ENCODE peak calls at places on chromosome 19, in four cellular contexts. D is K562, B is IMR-90, Q is GM12878. A is an unnamed sample.

GRCh38 chr19:1252818-1253513 is 4.6 kb downstream of the MIDN start:
- DNase-seq in B (peak), D (peak), Q (no peak), A (peak)

GRCh38 chr19:2376784-2377519 is 16.9 kb downstream of the TMPRSS9 start:
- DNase-seq in Q (no peak), D (no peak), B (no peak), A (no peak)

GRCh38 chr19:13861392-13861713 is 15.6 kb upstream of the NANOS3 start:
- DNase-seq in Q (no peak), D (no peak), B (no peak), A (no peak)

GRCh38 chr19:51364200-51365106 is 1.7 kb downstream of the ETFB start:
- DNase-seq in Q (no peak), D (no peak), B (no peak), A (peak)

GRCh38 chr19:44753932-44754742 is 5.6 kb downstream of the BCL3 start:
- DNase-seq in B (peak), D (peak), Q (no peak), A (peak)

GRCh38 chr19:33685541-33685940 is 63.8 kb downstream of the CHST8 start:
- DNase-seq in B (no peak), D (no peak), Q (no peak), A (no peak)

GRCh38 chr19:7386769-7387168 is 38.0 kb downstream of the ARHGEF18 start:
- DNase-seq in B (no peak), Q (no peak), D (no peak), A (no peak)

GRCh38 chr19:39532233-39533002 is at the start of gene EID2B:
- DNase-seq in B (peak), Q (peak), D (peak), A (peak)

GRCh38 chr19:7542556-7543348 is 7.2 kb downstream of the PNPLA6 start:
- DNase-seq in B (no peak), Q (no peak), D (no peak), A (no peak)

GRCh38 chr19:23262892-23263291 is 12.7 kb upstream of the ZNF724 start:
- DNase-seq in B (no peak), D (no peak), Q (no peak), A (no peak)

GRCh38 chr19:10230155-10230903 is 802 bp downstream of the S1PR2 start:
- DNase-seq in Q (no peak), B (peak), D (no peak), A (no peak)

GRCh38 chr19:42553292-42554045 is 25.2 kb upstream of the CEACAM1 start:
- DNase-seq in D (no peak), Q (no peak), B (peak), A (no peak)

GRCh38 chr19:52442179-52442578 is 11.2 kb upstream of the ZNF578 start:
- DNase-seq in Q (no peak), D (no peak), B (no peak), A (no peak)

GRCh38 chr19:3061214-3062161 is 807 bp downstream of the TLE5 start:
- DNase-seq in Q (no peak), D (peak), B (peak), A (no peak)

GRCh38 chr19:40200352-40201099 is 9.3 kb downstream of the MAP3K10 start:
- DNase-seq in Q (no peak), B (no peak), D (no peak), A (no peak)

GRCh38 chr19:15790096-15790495 is 2.6 kb downstream of the OR10H5 start:
- DNase-seq in B (no peak), Q (no peak), D (no peak), A (peak)

GRCh38 chr19:46755077-46755852 is 9.0 kb upstream of the STRN4 start:
- DNase-seq in B (peak), D (no peak), Q (no peak), A (no peak)

GRCh38 chr19:3867971-3868769 is 668 bp downstream of the ZFR2 start:
- DNase-seq in Q (no peak), D (no peak), B (no peak), A (no peak)

GRCh38 chr19:52673014-52673413 is 34.9 kb upstream of the ZNF83 start:
- DNase-seq in B (peak), Q (no peak), D (no peak), A (no peak)

GRCh38 chr19:2329162-2329505 is 650 bp downstream of the SPPL2B start:
- DNase-seq in B (no peak), Q (no peak), D (no peak), A (no peak)

GRCh38 chr19:41449079-41449864 is 6.3 kb downstream of the ERICH4 start:
- DNase-seq in D (peak), Q (no peak), B (peak), A (peak)

GRCh38 chr19:49301165-49301865 is 23.7 kb downstream of the SLC6A16 start:
- DNase-seq in Q (peak), B (peak), D (peak), A (peak)

GRCh38 chr19:49301866-49302252 is 23.1 kb downstream of the SLC6A16 start:
- DNase-seq in Q (no peak), D (no peak), B (no peak), A (no peak)

GRCh38 chr19:49295208-49295880 is 29.6 kb downstream of the SLC6A16 start:
- DNase-seq in Q (no peak), D (no peak), B (no peak), A (no peak)

GRCh38 chr19:49294401-49294800 is 30.6 kb downstream of the SLC6A16 start:
- DNase-seq in D (no peak), Q (no peak), B (no peak), A (no peak)

DNA sequence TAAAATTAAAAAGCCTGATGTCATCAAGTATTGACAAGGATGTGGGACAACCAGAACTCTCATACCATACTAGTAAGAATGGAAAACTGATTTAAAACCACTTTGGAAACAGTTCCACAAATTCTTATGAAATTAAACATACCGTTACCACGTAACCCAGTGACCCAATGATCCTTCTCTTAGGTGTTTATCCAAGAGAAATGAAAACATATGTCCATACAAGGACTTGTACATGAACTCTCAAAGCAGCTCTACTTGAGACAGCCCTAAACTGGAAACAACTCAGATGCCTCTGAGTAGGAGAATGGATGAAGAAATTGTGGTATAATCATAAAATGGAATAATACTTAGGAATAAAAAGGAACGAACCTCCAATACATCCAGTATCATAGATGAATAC is 27.6 kb downstream of the SLC6A16 start:
- DNase-seq in Q (no peak), D (no peak), B (peak), A (no peak)
- TF ChIP-seq RCOR1 in Q (no peak), D (no peak), B (no peak), A (no peak)

GRCh38 chr19:18867199-18867598 is 28.8 kb downstream of the CERS1 start:
- DNase-seq in Q (no peak), B (no peak), D (no peak), A (no peak)

GRCh38 chr19:18869231-18869575 is 26.8 kb downstream of the CERS1 start:
- DNase-seq in B (no peak), Q (no peak), D (no peak), A (no peak)

GRCh38 chr19:18869781-18870530 is 26.0 kb downstream of the CERS1 start:
- DNase-seq in Q (no peak), B (no peak), D (no peak), A (no peak)

GRCh38 chr19:18867751-18868150 is 28.2 kb downstream of the CERS1 start:
- DNase-seq in B (no peak), D (no peak), Q (no peak), A (no peak)

GRCh38 chr19:18868380-18869230 is 27.4 kb downstream of the CERS1 start:
- DNase-seq in B (no peak), D (no peak), Q (no peak), A (no peak)
- TF ChIP-seq ELK1 in B (no peak), D (no peak), Q (no peak), A (no peak)

DNA sequence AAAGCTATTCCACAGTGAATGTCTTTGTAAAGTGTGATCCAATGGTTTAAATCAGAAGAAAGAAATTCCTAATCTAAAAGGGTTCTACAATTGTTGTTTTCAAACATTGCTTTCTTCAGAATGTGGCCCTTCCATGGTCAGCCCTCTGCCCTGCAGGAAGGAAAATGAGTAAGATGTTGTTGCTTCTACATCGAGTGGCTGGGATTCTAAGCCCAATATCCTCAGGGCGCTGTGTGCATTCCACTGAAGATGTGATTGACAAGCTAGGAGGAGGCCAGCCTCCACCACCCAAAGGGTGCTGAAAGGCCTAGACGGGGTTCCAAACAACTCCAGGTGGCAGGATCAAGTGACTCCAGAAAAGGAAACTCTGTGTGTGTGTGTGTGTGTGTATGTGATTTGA is 316.9 kb upstream of the TSHZ3 start:
- DNase-seq in B (no peak), Q (no peak), D (no peak), A (no peak)
- TF ChIP-seq RCOR1 in B (no peak), Q (no peak), D (no peak), A (no peak)

GRCh38 chr19:17020823-17021222 is 5.8 kb downstream of the CPAMD8 start:
- DNase-seq in B (no peak), Q (no peak), D (peak), A (peak)
- TF ChIP-seq ELK1 in B (no peak), Q (no peak), D (no peak), A (no peak)

DNA sequence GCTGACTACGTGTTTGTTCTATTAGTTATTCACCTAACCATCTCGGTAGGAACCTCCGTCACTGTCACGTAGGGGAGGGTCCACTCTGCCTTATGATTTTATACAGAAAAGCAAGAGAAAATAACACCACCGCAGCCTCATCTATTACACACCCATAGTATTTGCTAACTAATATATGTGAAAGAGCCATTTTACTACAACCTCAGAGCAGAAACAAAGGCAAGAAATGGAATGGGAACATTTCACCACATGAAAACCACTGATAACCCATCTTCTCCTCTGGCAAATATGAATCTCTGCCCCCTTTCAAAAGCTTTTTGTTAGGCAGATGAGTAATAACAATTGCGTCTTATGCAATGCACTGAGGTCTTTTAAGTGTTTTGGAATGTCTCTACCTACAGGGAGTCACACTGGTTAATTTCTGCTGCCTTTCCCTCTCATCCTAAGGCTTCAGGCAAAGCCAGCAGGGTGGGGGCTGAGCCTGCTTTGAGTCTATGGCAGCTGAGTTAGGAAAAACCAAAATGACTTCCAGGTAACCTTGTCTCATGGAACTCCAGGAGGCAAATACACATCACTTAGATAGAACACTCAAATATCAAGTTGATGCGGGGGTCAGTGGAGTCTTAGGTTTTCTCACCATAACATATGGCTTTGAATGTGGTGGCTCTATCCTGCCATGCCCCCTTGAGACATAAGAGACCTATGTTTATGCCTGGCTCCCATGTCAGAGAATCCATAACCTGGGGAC is 15.0 kb downstream of the TSHZ3 start:
- DNase-seq in D (no peak), Q (no peak), B (peak), A (no peak)
- TF ChIP-seq RCOR1 in D (no peak), Q (no peak), B (no peak), A (no peak)

DNA sequence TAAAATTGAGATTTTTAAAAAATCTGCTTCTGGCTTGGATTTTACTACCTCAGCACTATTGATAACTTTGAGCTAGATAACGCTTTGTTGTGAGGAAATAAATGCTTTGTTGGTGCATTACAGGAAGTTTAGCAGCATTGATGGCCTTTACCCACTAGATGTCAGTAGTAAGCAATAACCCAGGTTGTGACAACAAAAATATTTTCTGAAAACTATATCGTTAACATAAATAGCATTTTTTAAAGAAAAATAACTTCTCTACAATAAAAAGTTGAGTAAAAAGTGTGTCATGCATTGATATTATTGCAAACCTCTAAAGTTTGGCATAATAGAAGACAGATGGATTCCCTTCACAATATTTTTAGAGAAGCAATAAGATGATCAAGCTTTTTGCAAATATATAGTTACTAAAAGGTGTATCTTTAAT is 1246.5 kb downstream of the UQCRFS1 start:
- DNase-seq in B (no peak), Q (no peak), D (peak), A (peak)
- TF ChIP-seq ELK1 in B (no peak), Q (no peak), D (no peak), A (no peak)

GRCh38 chr19:35752746-35753350 is 4.0 kb downstream of the HSPB6 start:
- DNase-seq in B (no peak), Q (no peak), D (no peak), A (no peak)

GRCh38 chr19:35754365-35755139 is 2.3 kb downstream of the HSPB6 start:
- DNase-seq in D (no peak), Q (no peak), B (no peak), A (no peak)

GRCh38 chr19:35755160-35755549 is 1.7 kb downstream of the HSPB6 start:
- DNase-seq in Q (no peak), D (no peak), B (no peak), A (no peak)

GRCh38 chr19:35751839-35752745 is 3.7 kb downstream of the LIN37 start:
- DNase-seq in Q (no peak), D (no peak), B (no peak), A (no peak)

DNA sequence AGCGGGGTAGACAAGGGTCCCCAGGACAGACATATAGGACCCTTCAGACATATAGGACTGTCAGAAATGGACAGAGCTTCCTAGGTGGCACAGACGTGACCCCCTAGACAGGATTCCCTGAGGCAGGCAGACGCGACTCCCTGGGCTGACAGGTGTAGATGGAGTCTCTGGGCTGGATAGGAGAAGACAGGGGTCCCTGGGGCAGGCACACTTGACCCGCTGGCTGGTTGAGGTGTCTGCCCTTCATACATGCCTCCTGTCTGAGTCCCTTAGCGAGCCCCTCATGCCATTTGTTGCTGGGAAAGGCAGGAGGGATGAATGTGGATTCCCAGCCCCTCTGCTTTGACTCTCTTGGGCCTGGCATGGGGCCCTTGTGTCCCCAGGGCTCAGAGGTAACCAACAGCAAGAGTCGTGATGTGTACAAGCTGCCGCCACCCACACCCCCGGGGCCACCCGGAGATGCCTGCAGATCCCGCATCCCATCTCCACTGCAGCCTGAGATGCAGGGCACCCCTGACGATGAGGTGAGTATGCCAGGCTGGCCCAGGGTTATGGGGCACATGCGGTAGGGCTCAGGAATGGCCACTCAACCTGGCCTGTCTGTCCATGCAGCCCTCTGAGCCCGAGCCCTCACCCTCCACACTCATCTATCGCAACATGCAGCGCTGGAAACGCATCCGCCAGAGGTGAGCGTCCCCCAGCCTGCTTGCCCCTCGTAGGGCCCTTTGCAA is 3.0 kb downstream of the HSPB6 start:
- DNase-seq in B (no peak), Q (no peak), D (no peak), A (no peak)
- TF ChIP-seq RCOR1 in B (no peak), Q (no peak), D (no peak), A (no peak)

DNA sequence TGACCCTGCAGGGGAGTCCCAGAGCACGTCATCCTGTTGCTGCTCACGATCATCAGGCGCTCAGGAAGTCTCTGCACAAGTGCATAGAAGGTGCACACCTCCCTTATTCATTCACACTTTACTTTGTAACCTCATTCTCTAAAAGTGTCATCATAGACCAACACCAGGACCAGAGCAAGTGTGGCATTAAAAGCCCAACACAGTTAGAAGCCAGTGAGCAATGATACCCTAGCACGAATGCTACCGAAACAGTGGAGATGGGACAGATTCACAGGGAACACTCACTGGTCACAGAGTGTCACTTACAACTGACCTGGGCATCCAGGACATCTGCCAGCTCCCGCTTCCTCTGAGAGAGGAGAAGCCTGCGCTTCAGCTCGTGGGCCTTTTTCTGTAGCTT is 17.0 kb downstream of the HAUS8 start:
- DNase-seq in D (no peak), B (peak), Q (no peak), A (no peak)
- TF ChIP-seq ELK1 in D (no peak), B (no peak), Q (no peak), A (no peak)

A was measured in A549.